ENCODE peak calls at places on chromosome 17, in four cellular contexts. C is A549, J is caudate nucleus, G is HEK293T. F is an unnamed sample.

GRCh38 chr17:83092186-83092585 is 12.8 kb downstream of the METRNL start:
- DNase-seq in C (no peak), J (no peak), G (no peak), F (no peak)

GRCh38 chr17:55774834-55775233 is 24.0 kb downstream of the PCTP start:
- DNase-seq in C (no peak), J (no peak), G (no peak), F (no peak)

GRCh38 chr17:62140836-62141235 is 75.8 kb upstream of the MED13 start:
- DNase-seq in C (no peak), J (no peak), G (no peak), F (no peak)

GRCh38 chr17:7004398-7005253 is 7.8 kb upstream of the RNASEK start:
- DNase-seq in C (peak), J (no peak), G (peak), F (peak)

GRCh38 chr17:44039829-44040635 is 25.3 kb upstream of the TMEM101 start:
- DNase-seq in C (no peak), J (no peak), G (no peak), F (no peak)

GRCh38 chr17:68356520-68356919 is 65.2 kb downstream of the ARSG start:
- DNase-seq in C (no peak), J (no peak), G (no peak), F (peak)

GRCh38 chr17:29526322-29526721 is 40.5 kb downstream of the ABHD15 start:
- DNase-seq in C (no peak), J (no peak), G (no peak), F (no peak)

GRCh38 chr17:5419959-5420653 is at the start of gene RPAIN:
- DNase-seq in C (peak), J (peak), G (peak), F (peak)

GRCh38 chr17:74822329-74823175 is 37.1 kb downstream of the GRIN2C start:
- DNase-seq in C (no peak), J (peak), G (no peak), F (no peak)

GRCh38 chr17:66152756-66153155 is 39.2 kb downstream of the CEP112 start:
- DNase-seq in C (no peak), J (no peak), G (no peak), F (no peak)

GRCh38 chr17:79235808-79236207 is 161.2 kb downstream of the ENGASE start:
- DNase-seq in C (no peak), J (no peak), G (no peak), F (no peak)

GRCh38 chr17:10550014-10550413 is 556 bp upstream of the MYH2 start:
- DNase-seq in C (no peak), J (no peak), G (no peak), F (no peak)

GRCh38 chr17:16327018-16327417 is 26.3 kb downstream of the CENPV start:
- DNase-seq in C (no peak), J (no peak), G (no peak), F (no peak)

GRCh38 chr17:8341456-8341855 is 1.8 kb downstream of the ODF4 start:
- DNase-seq in C (no peak), J (no peak), G (no peak), F (no peak)

GRCh38 chr17:32569171-32570080 is 82.6 kb downstream of the CDK5R1 start:
- DNase-seq in C (no peak), J (no peak), G (no peak), F (no peak)

GRCh38 chr17:4658478-4659305 is 17.2 kb upstream of the ALOX15 start:
- DNase-seq in C (no peak), J (no peak), G (no peak), F (peak)

GRCh38 chr17:260031-260791 is 78.8 kb upstream of the DOC2B start:
- DNase-seq in C (no peak), J (no peak), G (no peak), F (peak)

GRCh38 chr17:79214459-79214858 is 139.8 kb downstream of the ENGASE start:
- DNase-seq in C (no peak), J (no peak), G (no peak), F (no peak)

GRCh38 chr17:68468785-68469184 is 11.5 kb upstream of the WIPI1 start:
- DNase-seq in C (no peak), J (no peak), G (no peak), F (no peak)

GRCh38 chr17:47120521-47121095 is 68.5 kb downstream of the CDC27 start:
- DNase-seq in C (no peak), J (no peak), G (no peak), F (no peak)

GRCh38 chr17:81251943-81252301 is 12.8 kb downstream of the NDUFAF8 start:
- DNase-seq in C (no peak), J (no peak), G (no peak), F (no peak)

GRCh38 chr17:55845385-55845784 is 94.5 kb downstream of the PCTP start:
- DNase-seq in C (peak), J (peak), G (peak), F (peak)